ENCODE peak calls at places on chromosomes 6 and 20, in six cellular contexts. F is Karpas-422; I is CD8-positive, alpha-beta T cell; B is stomach; L is cardiac muscle cell; P is AG04450. S is an unnamed sample. For H3K27me3, the result is how much of the 10 kb centered on the place peaks cover.

GRCh38 chr20:621115-621756 is 11.1 kb upstream of the TCF15 start:
- DNase-seq in F (no peak), I (no peak), B (no peak), L (no peak), P (no peak), S (no peak)

GRCh38 chr20:35490736-35491181 is 35.4 kb downstream of the CEP250 start:
- DNase-seq in F (peak), I (peak), B (no peak), L (no peak), P (no peak), S (no peak)

GRCh38 chr6:44489912-44490604 is 102.6 kb downstream of the CDC5L start:
- DNase-seq in F (no peak), I (no peak), B (no peak), L (no peak), P (peak), S (peak)

GRCh38 chr6:2582268-2582667 is 168.5 kb downstream of the MYLK4 start:
- DNase-seq in F (no peak), I (no peak), B (no peak), L (no peak), P (no peak), S (no peak)

GRCh38 chr6:143961868-143962643 is 46.0 kb downstream of the PLAGL1 start:
- DNase-seq in F (no peak), I (no peak), B (no peak), L (no peak), P (no peak), S (no peak)

GRCh38 chr6:87197547-87197946 is 42.2 kb downstream of the ZNF292 start:
- DNase-seq in F (no peak), I (no peak), B (no peak), L (no peak), P (no peak), S (peak)

GRCh38 chr20:33169176-33169794 is 1.3 kb downstream of the BPIFA2 start:
- DNase-seq in F (peak), I (no peak), B (no peak), L (no peak), P (no peak), S (peak)

GRCh38 chr20:11675920-11676617 is 241.6 kb upstream of the BTBD3 start:
- DNase-seq in F (no peak), I (no peak), B (no peak), L (no peak), P (no peak), S (no peak)

GRCh38 chr20:48025061-48025515 is 239.8 kb upstream of the SULF2 start:
- DNase-seq in F (no peak), I (no peak), B (no peak), L (no peak), P (no peak), S (peak)

GRCh38 chr6:36399970-36400369 is 12.5 kb upstream of the ETV7 start:
- DNase-seq in F (no peak), I (no peak), B (no peak), L (no peak), P (no peak), S (no peak)

GRCh38 chr6:128432394-128432793 is 88.0 kb downstream of the PTPRK start:
- DNase-seq in F (no peak), I (no peak), B (no peak), L (no peak), P (no peak), S (no peak)

GRCh38 chr20:63238491-63239126 is 2.9 kb downstream of the BIRC7 start:
- DNase-seq in F (peak), I (no peak), B (no peak), L (no peak), P (no peak), S (peak)

GRCh38 chr20:53411129-53411528 is 182.5 kb downstream of the ZNF217 start:
- DNase-seq in F (no peak), I (no peak), B (no peak), L (no peak), P (no peak), S (no peak)

GRCh38 chr6:22448311-22448711 is 121.1 kb upstream of the HDGFL1 start:
- DNase-seq in F (no peak), I (no peak), B (no peak), L (no peak), P (peak), S (no peak)

GRCh38 chr6:79672631-79673065 is 41.5 kb downstream of the SH3BGRL2 start:
- DNase-seq in F (peak), I (no peak), B (no peak), L (no peak), P (no peak), S (no peak)

GRCh38 chr6:159972506-159973268 is 3.8 kb downstream of the IGF2R start:
- DNase-seq in F (no peak), I (no peak), B (no peak), L (peak), P (no peak), S (no peak)

GRCh38 chr20:35561268-35561667 is 19.4 kb downstream of the ERGIC3 start:
- DNase-seq in F (peak), I (no peak), B (no peak), L (peak), P (peak), S (peak)

GRCh38 chr6:41713161-41713649 is 22.2 kb downstream of the TFEB start:
- DNase-seq in F (peak), I (no peak), B (peak), L (no peak), P (no peak), S (no peak)

GRCh38 chr6:147508073-147508870 is at the start of gene SAMD5:
- DNase-seq in F (no peak), I (no peak), B (peak), L (peak), P (peak), S (peak)

GRCh38 chr6:155040946-155041345 is 45.8 kb downstream of the TIAM2 start:
- DNase-seq in F (no peak), I (no peak), B (no peak), L (no peak), P (no peak), S (no peak)

GRCh38 chr6:129485746-129486145 is 224.2 kb downstream of the ARHGAP18 start:
- DNase-seq in F (no peak), I (no peak), B (no peak), L (no peak), P (no peak), S (no peak)
- H3K27ac ChIP-seq in F (no peak), I (no peak), B (no peak), L (no peak), P (no peak), S (no peak)

GRCh38 chr6:40020166-40020565 is 85.9 kb upstream of the MOCS1 start:
- DNase-seq in F (no peak), I (no peak), B (no peak), L (no peak), P (no peak), S (no peak)

GRCh38 chr6:40022867-40023266 is 88.6 kb upstream of the MOCS1 start:
- DNase-seq in F (no peak), I (no peak), B (no peak), L (no peak), P (no peak), S (no peak)
- H3K27me3 ChIP-seq in F (under half), I (under half), B (under half), L (under half), P (under half), S (under half)

GRCh38 chr6:113629940-113630339 is 227.2 kb upstream of the MARCKS start:
- DNase-seq in F (no peak), I (no peak), B (no peak), L (no peak), P (no peak), S (no peak)
- H3K4me3 ChIP-seq in F (no peak), I (no peak), B (no peak), L (no peak), P (no peak), S (no peak)

GRCh38 chr6:50922579-50923525 is 104.2 kb downstream of the TFAP2B start:
- DNase-seq in F (no peak), I (no peak), B (no peak), L (no peak), P (no peak), S (no peak)
- H3K27ac ChIP-seq in F (no peak), I (no peak), B (no peak), L (no peak), P (no peak), S (no peak)

DNA sequence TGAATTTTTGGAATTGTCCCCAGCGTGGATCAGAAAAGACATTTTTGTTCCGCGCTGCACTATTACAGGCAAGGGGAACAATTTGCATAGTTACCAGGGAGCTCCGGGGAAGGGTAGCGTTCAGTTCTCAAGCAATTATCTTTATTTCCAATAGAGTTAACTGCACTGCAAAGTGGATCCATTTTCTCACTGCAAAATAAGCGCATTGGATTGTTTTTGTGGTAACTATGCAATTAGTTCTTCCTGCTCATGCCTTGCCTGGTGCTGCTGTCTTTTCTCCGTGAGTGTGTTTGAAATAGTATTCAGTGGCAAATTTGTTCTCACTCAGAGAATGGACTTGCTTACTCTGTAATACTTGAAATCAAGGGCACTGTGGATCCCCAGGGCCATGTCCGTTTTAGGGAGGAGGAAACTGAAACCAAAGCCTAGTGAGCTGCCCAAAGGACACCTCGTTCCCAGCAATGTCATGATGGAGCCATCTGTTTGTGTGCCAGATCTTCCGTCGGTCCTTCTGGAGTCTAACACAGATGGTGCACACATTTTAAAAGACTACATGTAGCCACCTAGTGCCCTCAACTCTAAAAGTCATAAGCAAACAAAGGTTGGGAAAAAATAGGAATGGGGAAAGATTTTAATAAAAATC is 7.4 kb upstream of the PCK1 start:
- DNase-seq in F (no peak), I (no peak), B (no peak), L (no peak), P (no peak), S (no peak)
- H3K27me3 ChIP-seq in F (under half), I (under half), B (under half), L (under half), P (under half), S (under half)

GRCh38 chr6:10416863-10417641 is 2.2 kb upstream of the TFAP2A start:
- DNase-seq in F (no peak), I (no peak), B (no peak), L (no peak), P (no peak), S (no peak)
- H3K4me3 ChIP-seq in F (no peak), I (no peak), B (peak), L (peak), P (no peak), S (no peak)

GRCh38 chr20:49641683-49642649 is 71.7 kb downstream of the B4GALT5 start:
- DNase-seq in F (no peak), I (no peak), B (peak), L (peak), P (no peak), S (peak)
- H3K27ac ChIP-seq in F (no peak), I (no peak), B (peak), L (peak), P (no peak), S (no peak)